ENCODE peak calls at places on chromosomes 4 and X, in four cellular contexts. One of them, this sample, is unnamed.

GRCh38 chrX:78029663-78030062 is 60.2 kb upstream of the PGAM4 start:
- DNase-seq in kidney epithelial cell: no peak
- DNase-seq in cardiac muscle cell: peak
- DNase-seq in tibial artery: no peak
- DNase-seq in this sample: peak

GRCh38 chr4:77636902-77637301 is 31.3 kb downstream of the CXCL13 start:
- DNase-seq in kidney epithelial cell: no peak
- DNase-seq in cardiac muscle cell: peak
- DNase-seq in tibial artery: no peak
- DNase-seq in this sample: peak

GRCh38 chrX:17805120-17805519 is 56.0 kb downstream of the RAI2 start:
- DNase-seq in kidney epithelial cell: no peak
- DNase-seq in cardiac muscle cell: no peak
- DNase-seq in tibial artery: no peak
- DNase-seq in this sample: no peak

GRCh38 chr4:154985673-154986072 is 204.6 kb downstream of the RBM46 start:
- DNase-seq in kidney epithelial cell: no peak
- DNase-seq in cardiac muscle cell: peak
- DNase-seq in tibial artery: no peak
- DNase-seq in this sample: peak

GRCh38 chr4:25442863-25443307 is 65.8 kb downstream of the ANAPC4 start:
- DNase-seq in kidney epithelial cell: no peak
- DNase-seq in cardiac muscle cell: no peak
- DNase-seq in tibial artery: no peak
- DNase-seq in this sample: no peak

GRCh38 chr4:26871611-26872010 is 11.0 kb downstream of the STIM2 start:
- DNase-seq in kidney epithelial cell: no peak
- DNase-seq in cardiac muscle cell: peak
- DNase-seq in tibial artery: no peak
- DNase-seq in this sample: peak

GRCh38 chrX:9163153-9163790 is 129.3 kb upstream of the FAM9B start:
- DNase-seq in kidney epithelial cell: no peak
- DNase-seq in cardiac muscle cell: peak
- DNase-seq in tibial artery: no peak
- DNase-seq in this sample: peak

GRCh38 chr4:184534511-184535391 is 60.4 kb upstream of the IRF2 start:
- DNase-seq in kidney epithelial cell: no peak
- DNase-seq in cardiac muscle cell: peak
- DNase-seq in tibial artery: no peak
- DNase-seq in this sample: peak

GRCh38 chrX:55342533-55343501 is 78.1 kb upstream of the PAGE3 start:
- DNase-seq in kidney epithelial cell: no peak
- DNase-seq in cardiac muscle cell: peak
- DNase-seq in tibial artery: no peak
- DNase-seq in this sample: peak

GRCh38 chr4:176833416-176833815 is 40.7 kb upstream of the VEGFC start:
- DNase-seq in kidney epithelial cell: no peak
- DNase-seq in cardiac muscle cell: no peak
- DNase-seq in tibial artery: no peak
- DNase-seq in this sample: no peak

GRCh38 chr4:174137698-174138097 is 145.8 kb downstream of the FBXO8 start:
- DNase-seq in kidney epithelial cell: no peak
- DNase-seq in cardiac muscle cell: no peak
- DNase-seq in tibial artery: no peak
- DNase-seq in this sample: no peak

GRCh38 chrX:9089652-9090051 is 55.7 kb upstream of the FAM9B start:
- DNase-seq in kidney epithelial cell: no peak
- DNase-seq in cardiac muscle cell: no peak
- DNase-seq in tibial artery: no peak
- DNase-seq in this sample: no peak

GRCh38 chr4:1990676-1991075 is 18.1 kb downstream of the NELFA start:
- DNase-seq in kidney epithelial cell: no peak
- DNase-seq in cardiac muscle cell: no peak
- DNase-seq in tibial artery: no peak
- DNase-seq in this sample: no peak
- H3K4me3 ChIP-seq in kidney epithelial cell: no peak
- H3K4me3 ChIP-seq in cardiac muscle cell: no peak
- H3K4me3 ChIP-seq in tibial artery: no peak
- H3K4me3 ChIP-seq in this sample: no peak

DNA sequence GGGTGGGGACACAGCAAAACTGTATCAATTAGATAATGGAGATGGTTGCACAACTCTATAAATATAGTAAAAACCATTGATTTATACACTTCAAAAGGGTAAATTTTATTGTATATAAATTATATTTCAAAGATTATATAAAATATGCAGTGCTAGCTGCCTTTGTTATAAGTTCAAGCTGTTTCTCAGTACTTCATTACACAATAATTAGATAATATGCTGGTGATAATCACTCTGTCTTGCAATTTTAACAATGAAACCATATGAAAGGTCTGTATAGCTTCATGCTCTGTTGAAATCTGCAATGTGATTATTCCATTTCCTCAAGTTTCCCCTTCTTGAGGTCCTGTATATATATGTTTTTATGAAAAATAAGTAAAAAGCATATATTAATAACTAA is 73.4 kb upstream of the PLS3 start:
- DNase-seq in kidney epithelial cell: no peak
- DNase-seq in cardiac muscle cell: peak
- DNase-seq in tibial artery: no peak
- DNase-seq in this sample: no peak
- TF ChIP-seq CTCF in kidney epithelial cell: no peak
- TF ChIP-seq CTCF in cardiac muscle cell: no peak
- TF ChIP-seq CTCF in tibial artery: no peak
- TF ChIP-seq CTCF in this sample: no peak

GRCh38 chr4:145179201-145179860 is 1.1 kb downstream of the OTUD4 start:
- DNase-seq in kidney epithelial cell: no peak
- DNase-seq in cardiac muscle cell: peak
- DNase-seq in tibial artery: peak
- DNase-seq in this sample: peak
- H3K4me3 ChIP-seq in kidney epithelial cell: peak
- H3K4me3 ChIP-seq in cardiac muscle cell: peak
- H3K4me3 ChIP-seq in tibial artery: peak
- H3K4me3 ChIP-seq in this sample: peak

GRCh38 chr4:140052050-140052449 is 101.9 kb downstream of the MAML3 start:
- DNase-seq in kidney epithelial cell: no peak
- DNase-seq in cardiac muscle cell: peak
- DNase-seq in tibial artery: peak
- DNase-seq in this sample: peak
- TF ChIP-seq CTCF in kidney epithelial cell: peak
- TF ChIP-seq CTCF in cardiac muscle cell: peak
- TF ChIP-seq CTCF in tibial artery: peak
- TF ChIP-seq CTCF in this sample: peak

DNA sequence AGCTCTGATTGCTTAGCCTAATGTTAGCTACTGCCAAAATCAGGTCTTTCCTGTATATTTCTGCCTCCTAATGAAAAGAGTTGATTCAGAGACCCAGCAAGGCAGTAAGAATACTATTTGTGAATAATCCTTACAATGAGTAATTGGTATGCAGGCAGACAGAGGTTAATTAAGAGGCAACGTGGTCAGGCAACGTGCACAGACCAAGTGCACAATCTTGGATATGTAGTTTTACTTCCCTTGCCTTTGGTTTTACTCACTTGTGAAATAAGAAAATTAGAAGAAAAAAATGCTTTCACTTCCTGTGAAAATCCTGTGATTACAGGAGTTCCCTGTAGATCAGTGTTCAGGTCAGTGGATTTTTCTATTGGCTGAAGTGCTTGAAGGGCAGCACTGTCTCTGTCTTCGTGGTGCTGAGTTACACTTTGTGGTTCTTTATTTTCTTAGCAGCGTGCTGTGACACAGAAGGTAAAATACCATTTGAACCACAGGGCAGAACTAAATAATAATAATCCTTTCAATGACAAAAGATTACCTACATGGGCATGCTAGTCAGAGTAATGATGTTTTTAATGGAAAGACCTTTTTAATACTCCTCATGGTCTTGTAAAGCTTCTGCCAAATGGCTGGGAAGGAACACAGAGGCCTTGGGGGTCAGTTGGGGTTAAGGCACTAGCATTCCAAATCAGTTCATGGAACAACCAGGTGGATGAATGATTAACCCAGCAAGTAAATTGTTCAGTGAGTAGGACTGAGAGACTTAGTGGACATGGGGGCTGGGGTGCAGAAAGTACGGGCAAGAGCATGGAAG is 430.9 kb downstream of the MAPK10 start:
- DNase-seq in kidney epithelial cell: peak
- DNase-seq in cardiac muscle cell: peak
- DNase-seq in tibial artery: no peak
- DNase-seq in this sample: peak
- H3K4me3 ChIP-seq in kidney epithelial cell: peak
- H3K4me3 ChIP-seq in cardiac muscle cell: no peak
- H3K4me3 ChIP-seq in tibial artery: no peak
- H3K4me3 ChIP-seq in this sample: no peak

GRCh38 chrX:47644557-47645091 is 5.7 kb downstream of the ELK1 start:
- DNase-seq in kidney epithelial cell: no peak
- DNase-seq in cardiac muscle cell: peak
- DNase-seq in tibial artery: no peak
- DNase-seq in this sample: peak
- TF ChIP-seq CTCF in kidney epithelial cell: peak
- TF ChIP-seq CTCF in cardiac muscle cell: peak
- TF ChIP-seq CTCF in tibial artery: peak
- TF ChIP-seq CTCF in this sample: peak

GRCh38 chrX:373641-374471 is 12.9 kb downstream of the PPP2R3B start:
- DNase-seq in kidney epithelial cell: no peak
- DNase-seq in cardiac muscle cell: peak
- DNase-seq in tibial artery: no peak
- DNase-seq in this sample: peak
- H3K4me3 ChIP-seq in kidney epithelial cell: peak
- H3K4me3 ChIP-seq in cardiac muscle cell: peak
- H3K4me3 ChIP-seq in tibial artery: peak
- H3K4me3 ChIP-seq in this sample: peak

DNA sequence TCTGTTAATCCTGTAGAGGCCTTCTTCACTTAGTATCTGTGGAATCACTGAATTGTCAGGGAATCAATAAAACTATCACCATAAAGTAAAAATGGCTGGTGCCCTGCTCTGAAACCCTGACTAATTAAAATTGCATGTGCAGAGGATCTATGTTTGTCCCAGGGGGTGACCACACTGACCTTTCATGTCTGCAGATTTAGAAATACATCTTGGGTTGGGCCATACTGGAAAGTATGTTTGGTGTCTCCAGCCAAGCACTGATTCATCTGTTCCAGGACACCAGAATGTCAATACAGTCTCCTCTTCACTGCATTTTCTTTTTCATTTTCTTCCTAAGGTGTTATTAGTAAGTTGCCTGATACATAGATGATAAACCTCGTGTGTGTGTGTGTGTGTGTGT is 490.9 kb upstream of the INTU start:
- DNase-seq in kidney epithelial cell: no peak
- DNase-seq in cardiac muscle cell: peak
- DNase-seq in tibial artery: peak
- DNase-seq in this sample: peak
- TF ChIP-seq CTCF in kidney epithelial cell: no peak
- TF ChIP-seq CTCF in cardiac muscle cell: no peak
- TF ChIP-seq CTCF in tibial artery: no peak
- TF ChIP-seq CTCF in this sample: no peak

GRCh38 chr4:73051625-73052024 is 17.9 kb downstream of the COX18 start:
- DNase-seq in kidney epithelial cell: no peak
- DNase-seq in cardiac muscle cell: no peak
- DNase-seq in tibial artery: no peak
- DNase-seq in this sample: no peak

DNA sequence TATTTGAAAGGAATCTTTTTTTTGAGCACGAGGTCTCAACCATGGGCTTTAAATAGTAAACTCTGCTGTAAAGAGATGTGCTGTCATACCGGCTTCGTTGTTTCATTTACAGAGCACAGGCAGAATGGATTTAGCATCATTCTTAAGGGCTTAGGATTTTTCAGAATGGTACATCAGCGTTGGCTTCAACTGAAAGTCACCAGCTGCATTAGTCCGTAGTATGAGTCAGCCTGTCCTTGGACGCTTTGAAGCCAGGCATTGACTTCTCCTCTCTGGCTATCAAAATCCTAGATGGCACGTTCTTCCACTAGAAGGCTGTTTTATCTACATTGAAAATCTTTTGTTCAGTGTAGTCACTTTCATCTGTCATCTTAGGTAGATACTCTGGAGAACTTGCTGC is 23.6 kb downstream of the COX18 start:
- DNase-seq in kidney epithelial cell: no peak
- DNase-seq in cardiac muscle cell: no peak
- DNase-seq in tibial artery: no peak
- DNase-seq in this sample: no peak
- H3K4me3 ChIP-seq in kidney epithelial cell: no peak
- H3K4me3 ChIP-seq in cardiac muscle cell: no peak
- H3K4me3 ChIP-seq in tibial artery: no peak
- H3K4me3 ChIP-seq in this sample: no peak